ENCODE peak calls at places on chromosomes 5 and 9, in seven cellular contexts. N, Q, Y, M, T, O and Z are unnamed samples.

GRCh38 chr5:173764321-173765029 is 123.7 kb upstream of the CPEB4 start:
- DNase-seq in N (peak; percentile 73), Q (peak; percentile 87), Y (no peak), M (no peak), T (peak; percentile 88), O (peak; percentile 91), Z (no peak)

GRCh38 chr5:168943485-168943884 is 357.5 kb downstream of the SLIT3 start:
- DNase-seq in N (no peak), Q (no peak), Y (no peak), M (no peak), T (no peak), O (no peak), Z (no peak)

GRCh38 chr5:52867809-52868208 is 80.1 kb downstream of the ITGA1 start:
- DNase-seq in N (no peak), Q (no peak), Y (no peak), M (no peak), T (no peak), O (no peak), Z (no peak)

GRCh38 chr9:94079236-94079635 is 5.0 kb upstream of the PTPDC1 start:
- DNase-seq in N (no peak), Q (no peak), Y (no peak), M (no peak), T (no peak), O (no peak), Z (no peak)

GRCh38 chr5:124253421-124253820 is 493.0 kb downstream of the ZNF608 start:
- DNase-seq in N (no peak), Q (no peak), Y (no peak), M (no peak), T (no peak), O (no peak), Z (no peak)

GRCh38 chr5:9329125-9329524 is 216.8 kb downstream of the SEMA5A start:
- DNase-seq in N (no peak), Q (no peak), Y (no peak), M (no peak), T (no peak), O (no peak), Z (no peak)

GRCh38 chr9:127311239-127311741 is 46.7 kb downstream of the GARNL3 start:
- DNase-seq in N (no peak), Q (no peak), Y (peak; percentile 76), M (peak; percentile 32), T (peak; percentile 43), O (no peak), Z (peak; percentile 61)

GRCh38 chr5:53994148-53994547 is 316.2 kb downstream of the ARL15 start:
- DNase-seq in N (no peak), Q (no peak), Y (no peak), M (no peak), T (no peak), O (no peak), Z (no peak)

GRCh38 chr9:133603165-133603927 is 5.8 kb downstream of the FAM163B start:
- DNase-seq in N (no peak), Q (no peak), Y (peak; percentile 91), M (no peak), T (no peak), O (no peak), Z (peak; percentile 88)

GRCh38 chr5:154393850-154394249 is 51.9 kb upstream of the SAP30L start:
- DNase-seq in N (no peak), Q (no peak), Y (no peak), M (no peak), T (no peak), O (no peak), Z (no peak)

GRCh38 chr5:80229902-80230255 is 26.0 kb downstream of the SERINC5 start:
- DNase-seq in N (no peak), Q (no peak), Y (no peak), M (no peak), T (no peak), O (no peak), Z (no peak)

GRCh38 chr5:69166686-69167487 is at the start of gene CCNB1:
- DNase-seq in N (peak; percentile 84), Q (peak; percentile 96), Y (peak; percentile 92), M (peak; percentile 99), T (peak; percentile 100), O (peak; percentile 98), Z (peak; percentile 92)

GRCh38 chr5:29214821-29215220 is 1978.7 kb upstream of the CDH6 start:
- DNase-seq in N (no peak), Q (no peak), Y (no peak), M (no peak), T (no peak), O (no peak), Z (no peak)

GRCh38 chr5:75553358-75553757 is 41.7 kb downstream of the POLK start:
- DNase-seq in N (no peak), Q (no peak), Y (no peak), M (no peak), T (no peak), O (no peak), Z (no peak)

GRCh38 chr9:128149001-128149701 is at the start of gene LCN2:
- DNase-seq in N (no peak), Q (no peak), Y (no peak), M (no peak), T (peak; percentile 84), O (no peak), Z (no peak)

GRCh38 chr5:55570026-55570425 is 35.3 kb upstream of the PLPP1 start:
- DNase-seq in N (peak; percentile 8), Q (no peak), Y (no peak), M (no peak), T (no peak), O (no peak), Z (no peak)

GRCh38 chr9:2727966-2728613 is 10.8 kb downstream of the KCNV2 start:
- DNase-seq in N (peak; percentile 35), Q (no peak), Y (peak; percentile 49), M (peak; percentile 2), T (peak; percentile 2), O (no peak), Z (peak; percentile 41)

GRCh38 chr9:10252174-10252573 is 360.6 kb downstream of the PTPRD start:
- DNase-seq in N (peak; percentile 24), Q (no peak), Y (no peak), M (no peak), T (no peak), O (no peak), Z (no peak)

GRCh38 chr5:159571501-159572244 is 241.4 kb upstream of the IL12B start:
- DNase-seq in N (no peak), Q (no peak), Y (no peak), M (no peak), T (no peak), O (no peak), Z (peak; percentile 23)

GRCh38 chr5:10106806-10107205 is 142.9 kb downstream of the ATPSCKMT start:
- DNase-seq in N (peak; percentile 3), Q (no peak), Y (no peak), M (no peak), T (no peak), O (no peak), Z (no peak)

GRCh38 chr5:170473642-170474041 is 30.2 kb upstream of the KCNIP1 start:
- DNase-seq in N (no peak), Q (no peak), Y (no peak), M (no peak), T (no peak), O (no peak), Z (no peak)

GRCh38 chr5:140312067-140312790 is 9.3 kb upstream of the PFDN1 start:
- DNase-seq in N (peak; percentile 89), Q (peak; percentile 90), Y (no peak), M (no peak), T (peak; percentile 40), O (peak; percentile 74), Z (no peak)

GRCh38 chr5:172943283-172943841 is 15.9 kb upstream of the RPL26L1 start:
- DNase-seq in N (no peak), Q (no peak), Y (no peak), M (no peak), T (no peak), O (no peak), Z (no peak)

GRCh38 chr5:160461378-160461777 is 39.7 kb downstream of the PTTG1 start:
- DNase-seq in N (no peak), Q (no peak), Y (no peak), M (no peak), T (no peak), O (no peak), Z (no peak)